ENCODE peak calls at places on chromosomes 6 and 20, in four cellular contexts. One of them, this sample, is unnamed.

GRCh38 chr6:111417181-111417585 is 65.8 kb downstream of the REV3L start:
- DNase-seq in cerebellum: peak
- DNase-seq in T-helper 9 cell: no peak
- DNase-seq in GM03348: peak
- DNase-seq in this sample: no peak

GRCh38 chr20:36367370-36367745 is 61.2 kb downstream of the DLGAP4 start:
- DNase-seq in cerebellum: no peak
- DNase-seq in T-helper 9 cell: no peak
- DNase-seq in GM03348: no peak
- DNase-seq in this sample: no peak

GRCh38 chr6:149026530-149026942 is 279.7 kb downstream of the UST start:
- DNase-seq in T-helper 9 cell: no peak
- DNase-seq in cerebellum: no peak
- DNase-seq in GM03348: peak
- DNase-seq in this sample: peak

GRCh38 chr20:16514145-16514544 is 59.1 kb downstream of the KIF16B start:
- DNase-seq in cerebellum: no peak
- DNase-seq in T-helper 9 cell: no peak
- DNase-seq in GM03348: no peak
- DNase-seq in this sample: no peak

GRCh38 chr6:118736351-118736750 is 85.0 kb upstream of the CEP85L start:
- DNase-seq in GM03348: no peak
- DNase-seq in T-helper 9 cell: no peak
- DNase-seq in cerebellum: no peak
- DNase-seq in this sample: no peak

GRCh38 chr6:114277220-114277619 is 65.6 kb downstream of the HS3ST5 start:
- DNase-seq in T-helper 9 cell: no peak
- DNase-seq in cerebellum: no peak
- DNase-seq in GM03348: no peak
- DNase-seq in this sample: no peak

GRCh38 chr6:119060255-119060907 is 18.1 kb downstream of the FAM184A start:
- DNase-seq in GM03348: no peak
- DNase-seq in cerebellum: no peak
- DNase-seq in T-helper 9 cell: no peak
- DNase-seq in this sample: no peak

GRCh38 chr20:50284811-50285375 is 94.3 kb downstream of the CEBPB start:
- DNase-seq in cerebellum: no peak
- DNase-seq in GM03348: no peak
- DNase-seq in T-helper 9 cell: no peak
- DNase-seq in this sample: no peak

GRCh38 chr6:149065658-149066556 is 251.6 kb upstream of the TAB2 start:
- DNase-seq in GM03348: no peak
- DNase-seq in cerebellum: no peak
- DNase-seq in T-helper 9 cell: no peak
- DNase-seq in this sample: peak

GRCh38 chr20:44104807-44105517 is 82.0 kb downstream of the JPH2 start:
- DNase-seq in cerebellum: no peak
- DNase-seq in T-helper 9 cell: no peak
- DNase-seq in GM03348: no peak
- DNase-seq in this sample: no peak

GRCh38 chr20:47568019-47568418 is 66.3 kb downstream of the NCOA3 start:
- DNase-seq in T-helper 9 cell: no peak
- DNase-seq in cerebellum: no peak
- DNase-seq in GM03348: peak
- DNase-seq in this sample: no peak

GRCh38 chr6:158629376-158630221 is 14.9 kb downstream of the DYNLT1 start:
- DNase-seq in T-helper 9 cell: no peak
- DNase-seq in GM03348: no peak
- DNase-seq in cerebellum: no peak
- DNase-seq in this sample: peak

GRCh38 chr6:165804331-165805066 is 141.5 kb upstream of the PDE10A start:
- DNase-seq in T-helper 9 cell: no peak
- DNase-seq in cerebellum: no peak
- DNase-seq in GM03348: no peak
- DNase-seq in this sample: no peak

GRCh38 chr6:170185175-170185970 is 105.5 kb downstream of the DLL1 start:
- DNase-seq in cerebellum: no peak
- DNase-seq in T-helper 9 cell: no peak
- DNase-seq in GM03348: no peak
- DNase-seq in this sample: no peak

GRCh38 chr6:157514659-157515496 is 133.9 kb downstream of the ZDHHC14 start:
- DNase-seq in cerebellum: peak
- DNase-seq in T-helper 9 cell: no peak
- DNase-seq in GM03348: peak
- DNase-seq in this sample: peak

GRCh38 chr6:118812972-118813371 is 81.0 kb upstream of the ASF1A start:
- DNase-seq in cerebellum: no peak
- DNase-seq in T-helper 9 cell: no peak
- DNase-seq in GM03348: peak
- DNase-seq in this sample: no peak

GRCh38 chr20:43752561-43753301 is 25.9 kb upstream of the GTSF1L start:
- DNase-seq in T-helper 9 cell: no peak
- DNase-seq in cerebellum: no peak
- DNase-seq in GM03348: peak
- DNase-seq in this sample: no peak

GRCh38 chr20:49259799-49260198 is 18.1 kb downstream of the ZNFX1 start:
- DNase-seq in T-helper 9 cell: no peak
- DNase-seq in GM03348: no peak
- DNase-seq in cerebellum: no peak
- DNase-seq in this sample: no peak

GRCh38 chr6:108497883-108498282 is 62.8 kb upstream of the FOXO3 start:
- DNase-seq in T-helper 9 cell: no peak
- DNase-seq in cerebellum: no peak
- DNase-seq in GM03348: peak
- DNase-seq in this sample: peak

GRCh38 chr20:46850416-46850815 is 44.2 kb upstream of the EYA2 start:
- DNase-seq in T-helper 9 cell: no peak
- DNase-seq in cerebellum: no peak
- DNase-seq in GM03348: no peak
- DNase-seq in this sample: no peak

GRCh38 chr6:73515204-73516101 is 5.4 kb downstream of the EEF1A1 start:
- DNase-seq in T-helper 9 cell: peak
- DNase-seq in cerebellum: peak
- DNase-seq in GM03348: peak
- DNase-seq in this sample: peak

This sample was measured in T-helper 1 cell.